ENCODE peak calls at places on chromosomes 1 and 21, in eight cellular contexts. G is nephron progenitor cell, M is DND-41, K is A549, W is fibroblast of mammary gland, E is GM10248, U is AG04450, R is GM13977. T is an unnamed sample.

GRCh38 chr1:50416150-50416527 is 7.1 kb downstream of the DMRTA2 start:
- DNase-seq in U (no peak), E (no peak), W (no peak), K (no peak), M (no peak), G (no peak), R (no peak), T (no peak)

GRCh38 chr1:18592368-18592767 is 38.3 kb upstream of the PAX7 start:
- DNase-seq in R (no peak), M (no peak), K (no peak), U (no peak), W (no peak), E (no peak), G (no peak), T (no peak)

GRCh38 chr1:162292422-162292849 is 84.2 kb downstream of the SPATA46 start:
- DNase-seq in R (no peak), G (no peak), U (no peak), E (no peak), W (peak), M (no peak), K (no peak), T (no peak)

GRCh38 chr1:12314328-12314903 is 84.6 kb downstream of the VPS13D start:
- DNase-seq in E (peak), G (no peak), U (no peak), M (no peak), R (peak), K (peak), W (peak), T (no peak)

GRCh38 chr1:11132571-11133293 is 33.1 kb upstream of the EXOSC10 start:
- DNase-seq in G (no peak), U (no peak), E (no peak), R (no peak), M (no peak), K (no peak), W (peak), T (no peak)

GRCh38 chr1:46724991-46725735 is 6.2 kb upstream of the EFCAB14 start:
- DNase-seq in M (peak), K (peak), R (peak), U (peak), E (peak), G (peak), W (peak), T (peak)

GRCh38 chr1:3911981-3912808 is 12.1 kb upstream of the C1orf174 start:
- DNase-seq in U (no peak), W (no peak), G (no peak), M (no peak), E (no peak), R (no peak), K (no peak), T (no peak)

GRCh38 chr1:27872802-27873665 is 690 bp downstream of the THEMIS2 start:
- DNase-seq in G (peak), R (peak), M (no peak), W (peak), E (no peak), K (no peak), U (no peak), T (no peak)

GRCh38 chr1:31617917-31618746 is 643 bp downstream of the HCRTR1 start:
- DNase-seq in E (peak), K (peak), U (no peak), W (peak), M (peak), G (peak), R (peak), T (peak)

GRCh38 chr1:58885998-58886397 is 102.2 kb upstream of the JUN start:
- DNase-seq in G (no peak), R (no peak), K (no peak), W (peak), E (no peak), M (peak), U (no peak), T (no peak)

GRCh38 chr1:110068646-110069301 is 1.7 kb downstream of the ALX3 start:
- DNase-seq in R (peak), W (no peak), U (no peak), E (no peak), K (no peak), M (no peak), G (peak), T (no peak)

GRCh38 chr1:230794431-230794830 is 47.2 kb downstream of the CAPN9 start:
- DNase-seq in G (no peak), E (no peak), R (no peak), K (no peak), U (no peak), M (no peak), W (no peak), T (no peak)

GRCh38 chr1:241950390-241950789 is 7.2 kb upstream of the BECN2 start:
- DNase-seq in W (peak), G (no peak), U (no peak), K (no peak), E (no peak), M (no peak), R (no peak), T (no peak)

GRCh38 chr21:38807481-38807880 is 1.8 kb downstream of the ETS2 start:
- DNase-seq in W (no peak), K (no peak), U (no peak), M (no peak), E (no peak), R (no peak), G (no peak), T (no peak)

GRCh38 chr1:68207129-68207689 is 25.1 kb downstream of the WLS start:
- DNase-seq in U (no peak), K (no peak), E (no peak), W (peak), G (no peak), M (no peak), R (no peak), T (no peak)

GRCh38 chr1:51311826-51312225 is 18.5 kb downstream of the TTC39A start:
- DNase-seq in R (no peak), M (no peak), W (no peak), K (no peak), G (no peak), E (no peak), U (no peak), T (no peak)

GRCh38 chr1:84876353-84876752 is 16.7 kb downstream of the LPAR3 start:
- DNase-seq in R (no peak), K (no peak), W (no peak), M (no peak), U (no peak), G (no peak), E (no peak), T (no peak)

GRCh38 chr1:156893048-156893953 is at the start of gene PEAR1:
- DNase-seq in M (no peak), W (no peak), K (no peak), R (no peak), E (no peak), U (no peak), G (peak), T (no peak)

GRCh38 chr1:220687809-220688208 is 2.4 kb upstream of the C1orf115 start:
- DNase-seq in W (no peak), E (no peak), M (no peak), G (no peak), R (no peak), K (no peak), U (no peak), T (no peak)

GRCh38 chr1:220689696-220690095 is 467 bp upstream of the C1orf115 start:
- DNase-seq in R (no peak), W (no peak), M (no peak), U (no peak), K (no peak), G (no peak), E (no peak), T (no peak)

GRCh38 chr1:220684890-220685289 is 5.3 kb upstream of the C1orf115 start:
- DNase-seq in W (no peak), K (no peak), R (no peak), G (no peak), U (no peak), E (no peak), M (no peak), T (no peak)

GRCh38 chr1:220682901-220683576 is 7.1 kb upstream of the C1orf115 start:
- DNase-seq in E (no peak), U (no peak), K (no peak), G (no peak), W (no peak), M (no peak), R (no peak), T (no peak)

DNA sequence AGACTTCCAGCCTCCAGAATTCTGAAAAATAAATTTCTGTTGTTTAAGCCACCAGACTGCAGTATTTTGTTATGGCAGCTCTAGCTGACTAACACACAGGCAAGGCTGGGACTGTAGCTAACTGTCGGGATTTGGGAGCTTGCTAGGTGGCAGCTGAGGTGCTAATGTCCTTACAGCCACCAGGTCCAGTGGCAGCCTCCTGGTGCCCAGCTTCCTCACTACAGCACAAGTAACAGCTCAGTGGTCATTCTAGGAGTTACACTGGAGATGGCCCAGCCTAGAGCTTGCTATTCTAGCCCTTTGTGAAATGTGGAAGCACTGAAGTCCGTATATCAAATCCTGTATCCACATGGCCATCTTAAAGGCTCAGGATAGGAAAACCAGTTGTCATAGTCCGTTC is 4.3 kb upstream of the C1orf115 start:
- DNase-seq in E (no peak), R (no peak), M (no peak), K (peak), U (no peak), G (no peak), W (no peak), T (no peak)
- TF ChIP-seq CTCF in E (no peak), R (no peak), M (no peak), K (no peak), U (no peak), G (no peak), W (no peak), T (peak)

GRCh38 chr1:15584489-15585363 is at the start of gene AGMAT:
- DNase-seq in U (no peak), G (peak), R (peak), K (peak), E (peak), W (peak), M (no peak), T (peak)
- TF ChIP-seq CTCF in U (peak), G (peak), R (peak), K (no peak), E (peak), W (peak), M (no peak), T (peak)

GRCh38 chr1:202750024-202750423 is 39.8 kb upstream of the SYT2 start:
- DNase-seq in K (no peak), R (no peak), W (no peak), U (no peak), E (no peak), M (no peak), G (no peak), T (no peak)

GRCh38 chr1:202745313-202745888 is 35.1 kb upstream of the SYT2 start:
- DNase-seq in M (no peak), G (no peak), W (no peak), R (no peak), E (no peak), K (no peak), U (no peak), T (no peak)

GRCh38 chr1:202752799-202753198 is 42.5 kb upstream of the SYT2 start:
- DNase-seq in R (no peak), U (peak), W (no peak), K (no peak), M (no peak), G (no peak), E (no peak), T (no peak)

DNA sequence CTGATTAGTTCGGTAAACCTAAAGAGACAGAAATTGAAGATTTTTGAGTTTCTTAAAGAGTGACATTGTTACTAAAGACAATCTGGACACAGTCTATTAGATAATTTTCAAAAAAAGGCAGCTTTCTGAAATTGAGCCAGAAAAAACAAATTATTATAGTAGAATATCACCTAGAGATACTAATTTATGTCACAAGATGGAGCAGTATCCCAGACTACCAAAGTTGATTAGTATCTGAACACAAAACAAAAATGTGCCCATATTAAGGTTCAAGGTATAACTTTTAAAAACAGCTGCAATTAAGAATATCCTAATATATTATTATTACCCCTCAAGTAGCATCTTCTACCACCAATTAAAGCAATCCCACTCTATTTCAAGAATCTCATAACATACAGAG is 40.5 kb upstream of the SYT2 start:
- DNase-seq in W (no peak), G (no peak), M (no peak), E (no peak), K (no peak), U (no peak), R (no peak), T (no peak)
- TF ChIP-seq CTCF in W (no peak), G (no peak), M (peak), E (no peak), K (peak), U (no peak), R (no peak), T (no peak)

GRCh38 chr1:23745515-23745914 is 2.2 kb downstream of the ELOA start:
- DNase-seq in K (peak), M (no peak), G (no peak), W (peak), U (no peak), E (peak), R (peak), T (no peak)
- TF ChIP-seq CTCF in K (no peak), M (peak), G (peak), W (peak), U (peak), E (peak), R (peak), T (peak)

DNA sequence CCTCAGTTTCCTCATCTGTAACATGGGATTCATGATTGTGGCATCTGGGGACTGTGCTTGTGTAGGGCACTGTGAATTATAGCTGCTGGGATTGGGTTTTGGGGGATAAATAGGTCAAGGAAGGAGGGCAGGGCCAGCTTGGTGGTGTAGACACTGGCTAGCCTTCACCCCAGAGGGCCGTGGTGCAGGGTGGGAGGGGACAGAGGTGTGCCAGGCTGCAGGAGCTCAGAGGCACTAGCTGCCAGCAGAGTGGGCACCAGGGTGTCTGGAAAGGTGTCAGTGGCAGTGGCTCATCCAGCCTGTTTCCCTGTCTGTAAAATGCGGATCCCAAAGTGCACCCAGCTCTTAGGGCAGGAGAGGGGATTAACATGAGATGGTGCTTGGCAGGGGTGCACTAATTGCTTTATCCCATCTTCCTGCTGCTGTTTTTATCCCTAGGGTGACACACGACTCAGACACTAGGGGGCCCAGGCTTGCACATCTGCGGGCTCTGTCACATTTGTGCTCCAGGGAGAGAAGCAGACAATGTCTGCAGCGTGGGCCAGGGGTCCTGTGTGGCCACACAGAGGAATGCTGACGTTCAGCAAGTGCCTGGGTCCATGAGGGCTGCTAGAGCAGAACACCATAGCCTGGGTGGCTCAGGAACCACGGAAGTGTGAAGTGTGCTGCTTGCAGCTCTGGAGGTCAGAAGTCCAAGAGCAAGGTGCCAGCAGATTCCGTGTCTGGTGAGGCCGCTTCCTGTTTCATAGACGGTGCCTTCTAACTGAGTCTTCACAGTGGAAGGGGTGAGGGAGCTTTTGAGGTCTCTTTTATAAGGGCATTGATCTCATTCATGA is 19.3 kb downstream of the OBSCN start:
- DNase-seq in M (no peak), R (no peak), U (no peak), W (peak), E (no peak), G (no peak), K (no peak), T (no peak)
- TF ChIP-seq CTCF in M (peak), R (no peak), U (peak), W (no peak), E (no peak), G (no peak), K (no peak), T (no peak)

GRCh38 chr21:16855164-16855667 is 657.6 kb upstream of the CXADR start:
- DNase-seq in W (no peak), G (no peak), E (no peak), U (no peak), M (no peak), R (no peak), K (no peak), T (no peak)

DNA sequence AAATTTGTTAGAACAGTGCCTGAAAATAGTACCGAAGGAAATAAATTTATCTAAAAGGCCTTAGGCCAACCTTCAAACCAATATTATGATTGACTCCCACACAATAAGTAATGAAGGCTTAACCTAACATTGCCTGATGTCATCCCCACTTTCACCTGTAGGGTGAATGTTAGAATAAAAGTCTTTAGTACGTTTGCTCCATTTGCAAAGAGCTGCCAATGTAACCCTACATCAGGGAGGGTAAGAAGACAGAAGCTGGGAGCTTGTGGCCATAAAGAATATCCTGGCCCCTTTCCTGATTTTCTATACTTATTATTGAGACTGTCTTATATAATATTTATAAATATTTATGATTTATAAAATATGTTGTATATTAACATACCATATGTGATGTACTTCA is 661.8 kb upstream of the CXADR start:
- DNase-seq in U (no peak), W (no peak), R (no peak), E (no peak), G (no peak), K (no peak), M (no peak), T (no peak)
- TF ChIP-seq CTCF in U (peak), W (no peak), R (no peak), E (no peak), G (peak), K (no peak), M (no peak), T (peak)

DNA sequence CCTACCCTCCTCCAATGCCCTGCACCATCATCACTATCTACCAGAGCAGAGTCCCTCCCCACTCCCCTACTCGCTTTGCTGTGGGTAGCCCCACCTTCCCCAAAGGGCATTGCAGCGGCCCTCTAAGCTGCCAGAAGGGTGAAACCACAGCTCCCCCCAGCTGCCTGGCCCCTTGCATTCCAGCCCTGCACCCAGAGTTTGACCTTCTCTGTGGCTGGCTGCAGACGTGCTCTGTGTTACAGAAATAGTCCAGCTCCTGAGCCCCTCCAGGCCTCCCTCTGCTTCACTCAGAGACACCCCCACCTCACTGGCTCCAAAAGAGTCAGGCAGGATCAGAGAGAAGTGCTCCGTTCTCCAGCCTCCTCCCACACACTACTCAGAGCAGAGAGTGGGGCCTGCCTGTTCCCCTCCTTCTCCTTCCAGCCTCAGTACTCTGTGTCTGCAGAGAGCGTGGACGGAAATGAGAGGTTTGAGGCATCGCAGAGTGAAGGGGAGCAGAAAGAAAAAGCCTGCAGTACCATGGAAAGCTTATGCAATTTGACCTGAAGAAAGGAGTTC is 63.2 kb downstream of the PLEKHA6 start:
- DNase-seq in U (peak), K (no peak), R (no peak), E (no peak), W (peak), M (no peak), G (peak), T (no peak)
- TF ChIP-seq CTCF in U (no peak), K (no peak), R (no peak), E (no peak), W (no peak), M (no peak), G (no peak), T (no peak)

GRCh38 chr1:216114180-216114579 is 309.1 kb downstream of the USH2A start:
- DNase-seq in R (no peak), G (no peak), M (no peak), K (no peak), U (no peak), E (no peak), W (no peak), T (no peak)

GRCh38 chr1:216124382-216124781 is 298.9 kb downstream of the USH2A start:
- DNase-seq in U (no peak), E (no peak), K (no peak), R (no peak), G (no peak), M (no peak), W (no peak), T (no peak)

DNA sequence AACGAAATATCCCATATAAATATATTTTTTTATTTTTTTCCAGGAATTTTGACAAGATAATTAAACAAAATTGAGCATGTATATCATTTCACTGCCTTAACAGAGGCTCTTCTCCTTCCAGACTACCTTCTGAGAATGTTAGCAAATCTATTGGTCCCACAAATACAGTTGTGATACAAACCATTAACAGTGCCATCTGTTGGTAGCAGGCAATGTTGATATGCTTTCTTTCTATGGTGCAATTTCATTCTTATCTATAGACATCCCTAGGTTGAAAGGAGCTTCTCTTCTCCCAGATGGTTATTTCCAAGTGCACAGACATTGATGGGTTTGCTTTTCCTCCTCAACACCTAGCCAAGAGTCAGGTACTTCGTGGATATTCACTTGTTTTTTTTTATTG is 303.6 kb downstream of the USH2A start:
- DNase-seq in U (peak), W (peak), K (peak), E (peak), G (no peak), R (peak), M (no peak), T (no peak)
- TF ChIP-seq CTCF in U (peak), W (peak), K (peak), E (peak), G (peak), R (peak), M (peak), T (peak)

GRCh38 chr1:161229896-161230295 is 4.0 kb downstream of the TOMM40L start:
- DNase-seq in U (no peak), M (no peak), E (no peak), W (no peak), G (no peak), K (no peak), R (no peak), T (no peak)
- TF ChIP-seq CTCF in U (no peak), M (peak), E (peak), W (no peak), G (no peak), K (no peak), R (peak), T (peak)

T was measured in progenitor cell of endocrine pancreas.